ENCODE peak calls at places on chromosomes 13 and 19, in seven cellular contexts. One of them, this sample, is unnamed.

GRCh38 chr19:35963514-35963913 is 27.3 kb downstream of the LRFN3 start:
- DNase-seq in GM23248: peak
- DNase-seq in left ventricle myocardium inferior: no peak
- DNase-seq in dorsolateral prefrontal cortex: no peak
- DNase-seq in fibroblast of the aortic adventitia: peak
- DNase-seq in left lung: no peak
- DNase-seq in heart left ventricle: no peak
- DNase-seq in this sample: no peak

GRCh38 chr13:94902722-94903407 is 190.5 kb upstream of the SOX21 start:
- DNase-seq in GM23248: no peak
- DNase-seq in left ventricle myocardium inferior: no peak
- DNase-seq in dorsolateral prefrontal cortex: no peak
- DNase-seq in fibroblast of the aortic adventitia: no peak
- DNase-seq in left lung: no peak
- DNase-seq in heart left ventricle: no peak
- DNase-seq in this sample: no peak

GRCh38 chr19:5145521-5146511 is 176.9 kb downstream of the KDM4B start:
- DNase-seq in GM23248: no peak
- DNase-seq in left ventricle myocardium inferior: peak
- DNase-seq in dorsolateral prefrontal cortex: no peak
- DNase-seq in fibroblast of the aortic adventitia: no peak
- DNase-seq in left lung: peak
- DNase-seq in heart left ventricle: peak
- DNase-seq in this sample: no peak

GRCh38 chr19:16386619-16387240 is 62.1 kb downstream of the KLF2 start:
- DNase-seq in GM23248: peak
- DNase-seq in left ventricle myocardium inferior: peak
- DNase-seq in dorsolateral prefrontal cortex: peak
- DNase-seq in fibroblast of the aortic adventitia: peak
- DNase-seq in left lung: no peak
- DNase-seq in heart left ventricle: peak
- DNase-seq in this sample: no peak

GRCh38 chr13:40439928-40440327 is 226.5 kb downstream of the FOXO1 start:
- DNase-seq in GM23248: no peak
- DNase-seq in left ventricle myocardium inferior: peak
- DNase-seq in dorsolateral prefrontal cortex: no peak
- DNase-seq in fibroblast of the aortic adventitia: peak
- DNase-seq in left lung: no peak
- DNase-seq in heart left ventricle: peak
- DNase-seq in this sample: peak

GRCh38 chr13:40665754-40666057 is 735 bp downstream of the FOXO1 start:
- DNase-seq in GM23248: peak
- DNase-seq in left ventricle myocardium inferior: peak
- DNase-seq in dorsolateral prefrontal cortex: no peak
- DNase-seq in fibroblast of the aortic adventitia: no peak
- DNase-seq in left lung: no peak
- DNase-seq in heart left ventricle: no peak
- DNase-seq in this sample: no peak

GRCh38 chr19:40719414-40719894 is 2.5 kb downstream of the ITPKC start:
- DNase-seq in GM23248: peak
- DNase-seq in left ventricle myocardium inferior: no peak
- DNase-seq in dorsolateral prefrontal cortex: no peak
- DNase-seq in fibroblast of the aortic adventitia: no peak
- DNase-seq in left lung: no peak
- DNase-seq in heart left ventricle: no peak
- DNase-seq in this sample: no peak

GRCh38 chr13:110665491-110666254 is 40.2 kb downstream of the CARS2 start:
- DNase-seq in GM23248: no peak
- DNase-seq in left ventricle myocardium inferior: no peak
- DNase-seq in dorsolateral prefrontal cortex: no peak
- DNase-seq in fibroblast of the aortic adventitia: no peak
- DNase-seq in left lung: peak
- DNase-seq in heart left ventricle: no peak
- DNase-seq in this sample: no peak

GRCh38 chr19:34305221-34306058 is 51.1 kb downstream of the GARRE1 start:
- DNase-seq in GM23248: no peak
- DNase-seq in left ventricle myocardium inferior: no peak
- DNase-seq in dorsolateral prefrontal cortex: no peak
- DNase-seq in fibroblast of the aortic adventitia: peak
- DNase-seq in left lung: no peak
- DNase-seq in heart left ventricle: no peak
- DNase-seq in this sample: no peak

GRCh38 chr19:4582980-4583842 is 23.7 kb upstream of the SEMA6B start:
- DNase-seq in GM23248: no peak
- DNase-seq in left ventricle myocardium inferior: no peak
- DNase-seq in dorsolateral prefrontal cortex: no peak
- DNase-seq in fibroblast of the aortic adventitia: no peak
- DNase-seq in left lung: no peak
- DNase-seq in heart left ventricle: no peak
- DNase-seq in this sample: no peak

GRCh38 chr13:111626371-111627305 is 306.2 kb downstream of the TEX29 start:
- DNase-seq in GM23248: no peak
- DNase-seq in left ventricle myocardium inferior: peak
- DNase-seq in dorsolateral prefrontal cortex: no peak
- DNase-seq in fibroblast of the aortic adventitia: no peak
- DNase-seq in left lung: no peak
- DNase-seq in heart left ventricle: peak
- DNase-seq in this sample: no peak

GRCh38 chr19:20923077-20923871 is at the start of gene ZNF85:
- DNase-seq in GM23248: peak
- DNase-seq in left ventricle myocardium inferior: peak
- DNase-seq in dorsolateral prefrontal cortex: peak
- DNase-seq in fibroblast of the aortic adventitia: peak
- DNase-seq in left lung: peak
- DNase-seq in heart left ventricle: peak
- DNase-seq in this sample: peak

GRCh38 chr13:36347826-36348225 is 1.6 kb upstream of the SPART start:
- DNase-seq in GM23248: no peak
- DNase-seq in left ventricle myocardium inferior: no peak
- DNase-seq in dorsolateral prefrontal cortex: no peak
- DNase-seq in fibroblast of the aortic adventitia: no peak
- DNase-seq in left lung: no peak
- DNase-seq in heart left ventricle: no peak
- DNase-seq in this sample: no peak

GRCh38 chr19:8451885-8452284 is 7.1 kb downstream of the HNRNPM start:
- DNase-seq in GM23248: peak
- DNase-seq in left ventricle myocardium inferior: no peak
- DNase-seq in dorsolateral prefrontal cortex: no peak
- DNase-seq in fibroblast of the aortic adventitia: peak
- DNase-seq in left lung: no peak
- DNase-seq in heart left ventricle: no peak
- DNase-seq in this sample: no peak

GRCh38 chr19:48509467-48510194 is 2.0 kb downstream of the LMTK3 start:
- DNase-seq in GM23248: no peak
- DNase-seq in left ventricle myocardium inferior: no peak
- DNase-seq in dorsolateral prefrontal cortex: peak
- DNase-seq in fibroblast of the aortic adventitia: no peak
- DNase-seq in left lung: no peak
- DNase-seq in heart left ventricle: no peak
- DNase-seq in this sample: no peak

GRCh38 chr13:41562083-41562482 is 104.7 kb downstream of the RGCC start:
- DNase-seq in GM23248: peak
- DNase-seq in left ventricle myocardium inferior: peak
- DNase-seq in dorsolateral prefrontal cortex: peak
- DNase-seq in fibroblast of the aortic adventitia: peak
- DNase-seq in left lung: no peak
- DNase-seq in heart left ventricle: peak
- DNase-seq in this sample: peak

GRCh38 chr19:28878862-28879566 is 333.9 kb downstream of the UQCRFS1 start:
- DNase-seq in GM23248: peak
- DNase-seq in left ventricle myocardium inferior: peak
- DNase-seq in dorsolateral prefrontal cortex: peak
- DNase-seq in fibroblast of the aortic adventitia: peak
- DNase-seq in left lung: no peak
- DNase-seq in heart left ventricle: peak
- DNase-seq in this sample: peak

GRCh38 chr19:2982556-2982955 is 5.2 kb downstream of the TLE6 start:
- DNase-seq in GM23248: no peak
- DNase-seq in left ventricle myocardium inferior: no peak
- DNase-seq in dorsolateral prefrontal cortex: no peak
- DNase-seq in fibroblast of the aortic adventitia: no peak
- DNase-seq in left lung: no peak
- DNase-seq in heart left ventricle: no peak
- DNase-seq in this sample: no peak
- H3K4me3 ChIP-seq in GM23248: no peak
- H3K4me3 ChIP-seq in left ventricle myocardium inferior: no peak
- H3K4me3 ChIP-seq in dorsolateral prefrontal cortex: no peak
- H3K4me3 ChIP-seq in fibroblast of the aortic adventitia: no peak
- H3K4me3 ChIP-seq in left lung: no peak
- H3K4me3 ChIP-seq in heart left ventricle: no peak
- H3K4me3 ChIP-seq in this sample: no peak

DNA sequence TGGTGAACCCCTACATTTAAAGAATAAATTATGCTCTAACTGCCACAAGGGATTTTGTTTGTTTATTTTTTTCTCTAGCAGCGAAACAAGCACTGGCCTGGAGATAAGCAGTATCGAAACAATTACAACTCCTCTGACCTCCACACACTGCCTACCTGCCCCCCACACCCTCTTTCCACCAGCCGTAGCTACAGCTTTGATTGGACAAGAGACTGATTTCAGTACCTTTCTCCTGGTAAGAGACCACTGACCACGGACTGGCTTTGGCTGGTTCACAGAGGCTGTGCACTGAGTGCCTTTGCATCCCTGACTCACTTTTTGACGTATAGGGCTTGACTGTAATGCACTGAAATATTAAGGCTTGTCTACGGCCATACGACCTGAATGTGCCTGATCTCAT is 7.4 kb upstream of the ZDHHC20 start:
- DNase-seq in GM23248: no peak
- DNase-seq in left ventricle myocardium inferior: no peak
- DNase-seq in dorsolateral prefrontal cortex: no peak
- DNase-seq in fibroblast of the aortic adventitia: no peak
- DNase-seq in left lung: no peak
- DNase-seq in heart left ventricle: no peak
- DNase-seq in this sample: no peak
- H3K4me3 ChIP-seq in GM23248: no peak
- H3K4me3 ChIP-seq in left ventricle myocardium inferior: no peak
- H3K4me3 ChIP-seq in dorsolateral prefrontal cortex: no peak
- H3K4me3 ChIP-seq in fibroblast of the aortic adventitia: no peak
- H3K4me3 ChIP-seq in left lung: no peak
- H3K4me3 ChIP-seq in heart left ventricle: no peak
- H3K4me3 ChIP-seq in this sample: no peak

GRCh38 chr13:112716461-112716820 is 26.6 kb downstream of the ATP11A start:
- DNase-seq in GM23248: no peak
- DNase-seq in left ventricle myocardium inferior: no peak
- DNase-seq in dorsolateral prefrontal cortex: no peak
- DNase-seq in fibroblast of the aortic adventitia: no peak
- DNase-seq in left lung: peak
- DNase-seq in heart left ventricle: no peak
- DNase-seq in this sample: no peak
- H3K4me3 ChIP-seq in GM23248: no peak
- H3K4me3 ChIP-seq in left ventricle myocardium inferior: no peak
- H3K4me3 ChIP-seq in dorsolateral prefrontal cortex: no peak
- H3K4me3 ChIP-seq in fibroblast of the aortic adventitia: no peak
- H3K4me3 ChIP-seq in left lung: no peak
- H3K4me3 ChIP-seq in heart left ventricle: no peak
- H3K4me3 ChIP-seq in this sample: no peak

GRCh38 chr13:42985312-42986175 is 6.5 kb downstream of the EPSTI1 start:
- DNase-seq in GM23248: peak
- DNase-seq in left ventricle myocardium inferior: no peak
- DNase-seq in dorsolateral prefrontal cortex: no peak
- DNase-seq in fibroblast of the aortic adventitia: peak
- DNase-seq in left lung: no peak
- DNase-seq in heart left ventricle: peak
- DNase-seq in this sample: peak

GRCh38 chr13:42986176-42986574 is 5.9 kb downstream of the EPSTI1 start:
- DNase-seq in GM23248: no peak
- DNase-seq in left ventricle myocardium inferior: no peak
- DNase-seq in dorsolateral prefrontal cortex: no peak
- DNase-seq in fibroblast of the aortic adventitia: no peak
- DNase-seq in left lung: no peak
- DNase-seq in heart left ventricle: no peak
- DNase-seq in this sample: no peak

GRCh38 chr13:42981317-42981716 is 10.7 kb downstream of the EPSTI1 start:
- DNase-seq in GM23248: peak
- DNase-seq in left ventricle myocardium inferior: no peak
- DNase-seq in dorsolateral prefrontal cortex: no peak
- DNase-seq in fibroblast of the aortic adventitia: peak
- DNase-seq in left lung: no peak
- DNase-seq in heart left ventricle: no peak
- DNase-seq in this sample: no peak

GRCh38 chr13:42981853-42982252 is 10.2 kb downstream of the EPSTI1 start:
- DNase-seq in GM23248: no peak
- DNase-seq in left ventricle myocardium inferior: no peak
- DNase-seq in dorsolateral prefrontal cortex: no peak
- DNase-seq in fibroblast of the aortic adventitia: no peak
- DNase-seq in left lung: no peak
- DNase-seq in heart left ventricle: no peak
- DNase-seq in this sample: no peak

DNA sequence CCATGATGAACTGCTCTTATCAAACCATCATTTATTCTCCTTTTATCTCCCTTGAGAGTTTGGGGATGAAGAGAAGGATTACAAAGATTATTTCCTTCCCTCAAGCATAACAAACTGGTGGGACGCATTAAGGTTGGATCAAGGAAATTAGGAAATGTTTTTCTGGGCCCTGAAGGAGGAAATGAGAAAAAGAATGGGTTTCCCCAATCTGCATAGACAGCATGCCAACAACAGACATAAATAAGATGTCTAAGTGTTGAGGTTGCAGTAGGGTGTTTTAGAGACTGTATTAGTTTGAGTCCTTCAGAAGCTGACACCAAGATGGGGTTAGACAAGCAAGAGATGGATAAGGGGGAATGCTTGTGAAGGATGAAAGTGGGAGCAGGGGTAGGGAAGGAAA is 7.3 kb downstream of the EPSTI1 start:
- DNase-seq in GM23248: no peak
- DNase-seq in left ventricle myocardium inferior: no peak
- DNase-seq in dorsolateral prefrontal cortex: no peak
- DNase-seq in fibroblast of the aortic adventitia: no peak
- DNase-seq in left lung: no peak
- DNase-seq in heart left ventricle: no peak
- DNase-seq in this sample: no peak
- H3K4me3 ChIP-seq in GM23248: no peak
- H3K4me3 ChIP-seq in left ventricle myocardium inferior: no peak
- H3K4me3 ChIP-seq in dorsolateral prefrontal cortex: no peak
- H3K4me3 ChIP-seq in fibroblast of the aortic adventitia: no peak
- H3K4me3 ChIP-seq in left lung: no peak
- H3K4me3 ChIP-seq in heart left ventricle: no peak
- H3K4me3 ChIP-seq in this sample: no peak

GRCh38 chr19:31214086-31214485 is 135.2 kb downstream of the TSHZ3 start:
- DNase-seq in GM23248: peak
- DNase-seq in left ventricle myocardium inferior: peak
- DNase-seq in dorsolateral prefrontal cortex: no peak
- DNase-seq in fibroblast of the aortic adventitia: peak
- DNase-seq in left lung: peak
- DNase-seq in heart left ventricle: peak
- DNase-seq in this sample: peak
- H3K4me3 ChIP-seq in GM23248: no peak
- H3K4me3 ChIP-seq in left ventricle myocardium inferior: no peak
- H3K4me3 ChIP-seq in dorsolateral prefrontal cortex: no peak
- H3K4me3 ChIP-seq in fibroblast of the aortic adventitia: no peak
- H3K4me3 ChIP-seq in left lung: no peak
- H3K4me3 ChIP-seq in heart left ventricle: no peak
- H3K4me3 ChIP-seq in this sample: no peak

This sample was measured in uterus.